ENCODE peak calls at places on chromosomes 7 and 10, in eight cellular contexts. Y is K562, R is endodermal cell, E is upper lobe of right lung, G is HepG2, Z is aorta, V is psoas muscle, D is uterus. K is an unnamed sample.

GRCh38 chr7:152025937-152026890 is 740 bp downstream of the GALNT11 start:
- DNase-seq in Y (no peak), R (peak; percentile 52), E (no peak), G (no peak), Z (no peak), V (no peak), D (no peak), K (no peak)

GRCh38 chr10:114694735-114695134 is 36.7 kb upstream of the ABLIM1 start:
- DNase-seq in Y (peak; percentile 37), R (peak; percentile 89), E (no peak), G (peak; percentile 35), Z (no peak), V (no peak), D (no peak), K (peak; percentile 51)

GRCh38 chr10:96625173-96625572 is 38.4 kb upstream of the TM9SF3 start:
- DNase-seq in Y (no peak), R (no peak), E (no peak), G (no peak), Z (no peak), V (no peak), D (no peak), K (no peak)

GRCh38 chr7:68185641-68186040 is 1189.0 kb downstream of the TYW1 start:
- DNase-seq in Y (no peak), R (no peak), E (no peak), G (no peak), Z (no peak), V (no peak), D (no peak), K (no peak)

GRCh38 chr7:130850960-130851359 is 117.0 kb upstream of the KLF14 start:
- DNase-seq in Y (no peak), R (no peak), E (no peak), G (no peak), Z (no peak), V (no peak), D (no peak), K (no peak)

GRCh38 chr10:75081379-75081778 is 30.1 kb upstream of the SAMD8 start:
- DNase-seq in Y (no peak), R (no peak), E (no peak), G (no peak), Z (no peak), V (no peak), D (no peak), K (no peak)

GRCh38 chr7:107661081-107661864 is 645 bp downstream of the SLC26A4 start:
- DNase-seq in Y (no peak), R (peak; percentile 89), E (peak; percentile 78), G (peak; percentile 37), Z (peak; percentile 63), V (peak; percentile 27), D (peak; percentile 37), K (peak; percentile 34)

GRCh38 chr7:47771990-47772360 is 176.3 kb downstream of the PKD1L1 start:
- DNase-seq in Y (no peak), R (no peak), E (no peak), G (no peak), Z (no peak), V (no peak), D (no peak), K (no peak)

GRCh38 chr7:131284702-131285419 is 42.8 kb upstream of the MKLN1 start:
- DNase-seq in Y (no peak), R (no peak), E (peak; percentile 59), G (no peak), Z (peak; percentile 72), V (peak; percentile 74), D (peak; percentile 54), K (no peak)

GRCh38 chr10:103188853-103189252 is 4.2 kb downstream of the NT5C2 start:
- DNase-seq in Y (no peak), R (no peak), E (no peak), G (no peak), Z (no peak), V (no peak), D (no peak), K (peak; percentile 32)

GRCh38 chr7:44824894-44825526 is 22.9 kb downstream of the H2AZ2 start:
- DNase-seq in Y (no peak), R (no peak), E (no peak), G (no peak), Z (no peak), V (no peak), D (no peak), K (no peak)

GRCh38 chr10:69880301-69881081 is 78.8 kb downstream of the COL13A1 start:
- DNase-seq in Y (no peak), R (peak; percentile 68), E (no peak), G (no peak), Z (no peak), V (no peak), D (no peak), K (no peak)

GRCh38 chr10:62858364-62858763 is 42.2 kb upstream of the EGR2 start:
- DNase-seq in Y (no peak), R (peak; percentile 63), E (no peak), G (peak; percentile 6), Z (peak; percentile 80), V (peak; percentile 40), D (no peak), K (peak; percentile 10)

GRCh38 chr10:133159950-133160812 is at the start of gene KNDC1:
- DNase-seq in Y (peak; percentile 87), R (peak; percentile 81), E (peak; percentile 69), G (no peak), Z (no peak), V (no peak), D (no peak), K (peak; percentile 16)

GRCh38 chr10:69456880-69457693 is 5.8 kb downstream of the TSPAN15 start:
- DNase-seq in Y (no peak), R (peak; percentile 40), E (peak; percentile 53), G (no peak), Z (no peak), V (no peak), D (no peak), K (no peak)

GRCh38 chr10:101217450-101218281 is 11.6 kb downstream of the LBX1 start:
- DNase-seq in Y (peak; percentile 43), R (peak; percentile 94), E (no peak), G (peak; percentile 35), Z (peak; percentile 63), V (no peak), D (no peak), K (no peak)
- H3K4me1 ChIP-seq in Y (no peaks in the 10 kb centered on the region), R (peaks cover 7% of the 10 kb centered on the region), E (peaks cover 32% of the 10 kb centered on the region), G (peaks cover 36% of the 10 kb centered on the region), Z (no peaks in the 10 kb centered on the region), V (peaks cover 6% of the 10 kb centered on the region), D (peaks cover 16% of the 10 kb centered on the region), K (peaks cover 3% of the 10 kb centered on the region)

DNA sequence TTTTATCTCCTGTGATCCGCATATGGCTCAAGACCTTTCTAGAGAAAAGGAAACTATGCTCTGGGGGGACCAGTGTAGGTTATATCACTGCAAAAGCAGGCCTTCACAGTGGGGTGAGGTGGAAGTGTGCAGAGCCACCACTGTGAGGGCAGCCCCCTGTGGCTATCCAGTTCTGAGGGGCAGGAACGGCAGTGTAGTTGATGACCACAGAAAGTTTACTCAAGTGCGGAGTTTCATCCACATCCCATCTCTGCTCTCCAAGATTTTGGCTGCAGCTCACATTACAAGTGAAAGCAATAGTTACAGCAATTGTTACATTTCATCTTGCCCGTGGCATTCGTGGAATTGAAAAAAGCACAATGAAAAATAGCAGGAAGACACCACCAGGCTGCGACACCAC is 345.9 kb upstream of the GALNT17 start:
- DNase-seq in Y (no peak), R (peak; percentile 17), E (no peak), G (no peak), Z (no peak), V (no peak), D (no peak), K (no peak)
- H3K36me3 ChIP-seq in Y (no peaks in the 10 kb centered on the region), R (peaks cover 94% of the 10 kb centered on the region), E (peaks cover 67% of the 10 kb centered on the region), G (no peaks in the 10 kb centered on the region), Z (peaks cover 10% of the 10 kb centered on the region), V (peaks cover 99% of the 10 kb centered on the region), D (no peaks in the 10 kb centered on the region), K (no peaks in the 10 kb centered on the region)

DNA sequence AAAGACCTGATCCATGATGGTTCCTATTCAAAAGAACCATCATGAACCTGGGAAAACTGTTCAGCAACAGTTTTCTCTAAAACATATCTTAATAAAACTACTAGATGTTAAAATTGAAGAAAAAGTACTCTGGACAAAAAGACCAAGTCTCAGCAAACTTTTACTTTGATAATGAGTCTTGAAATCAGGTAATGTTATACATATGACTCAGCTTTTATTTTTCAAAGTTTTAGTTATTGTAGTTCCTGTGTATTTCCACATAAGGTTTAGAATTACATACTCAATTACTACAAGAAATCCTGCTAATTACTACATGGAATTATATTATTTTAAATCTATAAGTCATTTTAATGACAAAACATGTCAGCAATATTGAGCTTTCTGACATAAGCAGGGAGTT is 42.2 kb downstream of the ZNF33B start:
- DNase-seq in Y (no peak), R (no peak), E (no peak), G (no peak), Z (no peak), V (no peak), D (no peak), K (no peak)
- H3K9me3 ChIP-seq in Y (peaks cover 16% of the 10 kb centered on the region), R (peaks cover 75% of the 10 kb centered on the region), E (peaks cover 27% of the 10 kb centered on the region), G (no peaks in the 10 kb centered on the region), Z (peaks cover under 1% of the 10 kb centered on the region), V (peaks cover 20% of the 10 kb centered on the region), D (peaks cover 14% of the 10 kb centered on the region), K (peaks cover 21% of the 10 kb centered on the region)

GRCh38 chr7:23356726-23357125 is 57.6 kb downstream of the MALSU1 start:
- DNase-seq in Y (no peak), R (no peak), E (no peak), G (no peak), Z (no peak), V (no peak), D (no peak), K (peak; percentile 40)

GRCh38 chr7:23356168-23356567 is 57.0 kb downstream of the MALSU1 start:
- DNase-seq in Y (no peak), R (no peak), E (no peak), G (no peak), Z (no peak), V (no peak), D (no peak), K (no peak)

GRCh38 chr7:23358152-23358674 is 59.1 kb downstream of the MALSU1 start:
- DNase-seq in Y (no peak), R (no peak), E (no peak), G (peak; percentile 74), Z (no peak), V (no peak), D (no peak), K (no peak)

GRCh38 chr7:23353172-23353571 is 54.0 kb downstream of the MALSU1 start:
- DNase-seq in Y (no peak), R (no peak), E (no peak), G (no peak), Z (no peak), V (no peak), D (no peak), K (no peak)

DNA sequence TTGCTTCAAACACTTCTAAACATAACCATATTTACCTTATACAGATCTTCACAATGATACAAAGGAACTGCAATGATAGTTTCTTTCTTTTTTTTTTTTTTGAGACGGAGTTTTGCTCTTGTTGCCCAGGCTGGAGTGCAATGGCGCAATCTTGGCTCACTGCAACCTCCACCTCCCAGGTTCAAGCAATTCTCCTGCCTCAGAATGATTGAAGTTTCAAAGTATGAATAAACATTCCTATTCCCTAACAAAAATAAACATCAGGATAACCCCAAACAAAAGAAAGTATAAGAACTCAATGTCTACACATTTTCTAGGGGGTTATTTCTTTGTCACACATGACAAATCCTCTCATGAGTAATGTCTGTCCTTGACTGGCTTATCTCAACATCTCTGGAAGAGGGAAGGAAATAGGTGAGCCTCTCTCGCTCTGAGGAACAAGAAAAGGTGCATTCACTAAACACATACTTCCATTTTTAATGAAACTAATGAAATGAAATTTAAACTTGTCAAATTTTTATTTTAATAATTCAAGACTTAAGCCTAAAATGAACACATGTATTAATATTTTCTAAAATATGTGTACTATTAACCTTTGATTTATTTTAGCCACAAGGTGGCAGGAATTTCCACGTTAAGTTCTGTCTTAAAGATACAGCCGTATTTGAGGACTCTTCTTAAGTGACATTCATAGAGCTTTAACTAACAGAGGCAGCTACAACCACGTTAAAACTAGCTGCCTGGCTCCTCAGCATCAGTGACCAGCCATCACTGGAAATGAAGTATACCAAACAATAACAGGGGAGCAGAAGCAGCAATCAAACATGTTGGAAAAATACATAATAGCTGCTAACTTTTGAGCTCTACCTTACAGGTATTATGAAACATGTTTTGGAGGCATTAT is 58.3 kb downstream of the MALSU1 start:
- DNase-seq in Y (peak; percentile 51), R (no peak), E (no peak), G (peak; percentile 91), Z (no peak), V (no peak), D (no peak), K (peak; percentile 94)
- H3K4me1 ChIP-seq in Y (peaks cover 8% of the 10 kb centered on the region), R (no peaks in the 10 kb centered on the region), E (peaks cover 12% of the 10 kb centered on the region), G (peaks cover 71% of the 10 kb centered on the region), Z (no peaks in the 10 kb centered on the region), V (no peaks in the 10 kb centered on the region), D (no peaks in the 10 kb centered on the region), K (peaks cover 24% of the 10 kb centered on the region)

K was measured in HAP-1.